ENCODE peak calls at places on chromosomes 13 and 19, in seven cellular contexts. D, C, B, O, W, T and X are unnamed samples.
A peak's percentile ranks its signal among the peaks of the same experiment; 100 is the strongest.

GRCh38 chr19:47352095-47352494 is 3.0 kb downstream of the DHX34 start:
- DNase-seq in O (no peak), W (no peak), T (no peak), C (no peak), B (no peak), D (no peak), X (no peak)

GRCh38 chr13:101424381-101425155 is 8.3 kb upstream of the NALCN start:
- DNase-seq in B (peak; percentile 4), C (peak; percentile 57), T (no peak), W (no peak), D (no peak), O (no peak), X (no peak)

GRCh38 chr13:45299194-45299593 is 41.8 kb downstream of the TPT1 start:
- DNase-seq in D (no peak), O (no peak), C (peak; percentile 45), B (no peak), W (no peak), T (no peak), X (no peak)

GRCh38 chr13:113729329-113730019 is 29.6 kb upstream of the TMEM255B start:
- DNase-seq in T (no peak), B (no peak), C (no peak), D (no peak), O (peak; percentile 18), W (no peak), X (no peak)

GRCh38 chr13:48144413-48145035 is 49.6 kb upstream of the MED4 start:
- DNase-seq in B (no peak), W (no peak), T (no peak), O (no peak), C (peak; percentile 45), D (peak; percentile 67), X (no peak)

GRCh38 chr19:33396701-33397535 is 23.4 kb downstream of the CEBPG start:
- DNase-seq in O (no peak), D (no peak), B (no peak), T (no peak), W (no peak), C (no peak), X (peak; percentile 77)

GRCh38 chr19:18433735-18434398 is 4.1 kb downstream of the ISYNA1 start:
- DNase-seq in D (no peak), C (no peak), W (no peak), T (no peak), B (no peak), O (peak; percentile 65), X (peak; percentile 87)

GRCh38 chr13:29587645-29588044 is 7.8 kb downstream of the SLC7A1 start:
- DNase-seq in O (no peak), C (peak; percentile 24), T (no peak), D (no peak), W (no peak), B (no peak), X (no peak)

GRCh38 chr13:99028890-99029289 is 51.0 kb upstream of the DOCK9 start:
- DNase-seq in B (no peak), W (no peak), O (peak; percentile 82), D (no peak), T (no peak), C (no peak), X (peak; percentile 85)

GRCh38 chr13:100175078-100175802 is 86.3 kb downstream of the PCCA start:
- DNase-seq in D (no peak), W (no peak), T (no peak), B (no peak), O (no peak), C (no peak), X (no peak)

GRCh38 chr13:113667771-113668490 is 912 bp downstream of the GRK1 start:
- DNase-seq in B (no peak), D (no peak), T (no peak), O (peak; percentile 19), W (no peak), C (no peak), X (peak; percentile 38)

GRCh38 chr19:38213911-38214625 is 10.0 kb downstream of the DPF1 start:
- DNase-seq in B (no peak), T (no peak), O (no peak), D (no peak), W (no peak), C (peak; percentile 61), X (no peak)

GRCh38 chr19:35261356-35262100 is 7.2 kb upstream of the USF2 start:
- DNase-seq in D (peak; percentile 50), O (peak; percentile 4), T (no peak), C (no peak), B (no peak), W (no peak), X (peak; percentile 42)

GRCh38 chr19:2332341-2333026 is 4.0 kb downstream of the SPPL2B start:
- DNase-seq in W (no peak), D (no peak), T (no peak), B (no peak), C (no peak), O (no peak), X (no peak)

GRCh38 chr13:75135325-75135825 is 346.6 kb downstream of the TBC1D4 start:
- DNase-seq in T (no peak), D (no peak), B (peak; percentile 81), W (no peak), O (no peak), C (peak; percentile 93), X (no peak)

GRCh38 chr19:4737955-4738580 is 14.4 kb upstream of the DPP9 start:
- DNase-seq in W (no peak), T (no peak), C (no peak), O (no peak), B (no peak), D (no peak), X (no peak)

GRCh38 chr19:27929399-27929798 is 1283.6 kb downstream of the UQCRFS1 start:
- DNase-seq in C (no peak), D (no peak), T (no peak), B (no peak), O (peak; percentile 50), W (no peak), X (no peak)

GRCh38 chr13:72782717-72783116 is 784 bp downstream of the PIBF1 start:
- DNase-seq in C (peak; percentile 10), W (no peak), O (no peak), T (no peak), B (no peak), D (no peak), X (no peak)

GRCh38 chr19:13866463-13867046 is 10.4 kb upstream of the NANOS3 start:
- DNase-seq in C (no peak), O (no peak), W (no peak), D (no peak), T (no peak), B (no peak), X (no peak)

DNA sequence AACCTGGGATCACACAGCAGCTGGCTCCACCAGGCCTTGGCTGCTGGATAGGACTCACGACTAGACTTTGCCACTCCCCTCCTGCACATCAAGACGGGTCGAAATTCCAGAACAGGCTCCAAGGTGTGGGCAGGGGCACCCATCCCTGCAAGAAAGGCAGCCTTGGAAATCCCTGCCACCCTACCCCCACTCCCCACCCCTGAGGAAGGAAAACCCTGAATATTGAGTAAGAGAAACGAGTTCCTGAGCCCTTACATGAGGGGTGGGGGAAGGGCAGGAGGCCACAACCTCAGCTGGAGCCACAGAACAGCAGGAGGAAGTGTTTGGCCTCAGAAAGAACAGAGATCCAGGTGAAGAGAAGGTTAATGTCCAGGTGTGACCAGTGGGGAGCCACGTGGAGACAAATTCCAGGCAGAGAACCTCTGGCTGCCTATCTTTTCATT is 20.1 kb downstream of the DEDD2 start:
- DNase-seq in W (no peak), D (no peak), O (no peak), C (no peak), B (no peak), T (no peak), X (peak; percentile 66)
- H3K4me3 ChIP-seq in W (no peak overlapping the region), D (no peak overlapping the region), O (no peak overlapping the region), C (no peak overlapping the region), B (no peak overlapping the region), T (no peak overlapping the region), X (no peak overlapping the region)

GRCh38 chr13:95100525-95101121 is 200.6 kb downstream of the ABCC4 start:
- DNase-seq in W (no peak), B (no peak), T (no peak), O (no peak), C (peak; percentile 77), D (no peak), X (no peak)
- H3K27ac ChIP-seq in W (peak overlapping the region; percentile 29), B (peak overlapping the region; percentile 55), T (no peak overlapping the region), O (no peak overlapping the region), C (no peak overlapping the region), D (no peak overlapping the region), X (peak overlapping the region; percentile 89)

GRCh38 chr13:95253033-95253432 is 48.2 kb downstream of the ABCC4 start:
- DNase-seq in W (no peak), D (no peak), C (no peak), O (no peak), T (no peak), B (no peak), X (no peak)

GRCh38 chr13:95247857-95248256 is 53.4 kb downstream of the ABCC4 start:
- DNase-seq in D (no peak), T (no peak), C (no peak), W (no peak), B (no peak), O (no peak), X (no peak)

GRCh38 chr13:95248953-95249352 is 52.3 kb downstream of the ABCC4 start:
- DNase-seq in C (no peak), T (no peak), O (no peak), W (no peak), D (no peak), B (no peak), X (no peak)

GRCh38 chr13:95251641-95252040 is 49.6 kb downstream of the ABCC4 start:
- DNase-seq in O (peak; percentile 47), W (no peak), D (no peak), B (no peak), C (no peak), T (no peak), X (no peak)

DNA sequence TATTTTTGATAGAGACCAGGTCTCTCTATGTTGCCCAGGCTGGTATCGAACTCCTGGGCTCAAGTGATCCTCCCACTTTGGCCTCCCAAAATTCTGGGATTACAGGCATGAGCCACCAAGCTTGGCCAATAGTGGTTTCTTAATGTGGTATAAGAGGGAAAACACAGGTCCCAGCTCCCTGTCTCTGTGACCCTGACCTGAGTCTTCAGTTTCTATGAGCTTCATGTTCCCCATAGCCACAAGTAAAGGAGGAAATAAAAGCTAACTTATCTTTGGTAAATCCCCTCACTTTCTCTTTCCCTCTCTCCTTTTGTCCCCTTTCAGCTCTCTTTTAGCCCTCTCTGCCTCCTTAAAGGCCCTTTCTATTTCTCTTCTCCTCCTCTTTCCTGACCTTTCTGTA is 50.3 kb downstream of the ABCC4 start:
- DNase-seq in B (no peak), O (no peak), T (no peak), C (no peak), D (no peak), W (no peak), X (no peak)
- H3K4me3 ChIP-seq in B (no peak overlapping the region), O (no peak overlapping the region), T (no peak overlapping the region), C (no peak overlapping the region), D (no peak overlapping the region), W (no peak overlapping the region), X (no peak overlapping the region)

DNA sequence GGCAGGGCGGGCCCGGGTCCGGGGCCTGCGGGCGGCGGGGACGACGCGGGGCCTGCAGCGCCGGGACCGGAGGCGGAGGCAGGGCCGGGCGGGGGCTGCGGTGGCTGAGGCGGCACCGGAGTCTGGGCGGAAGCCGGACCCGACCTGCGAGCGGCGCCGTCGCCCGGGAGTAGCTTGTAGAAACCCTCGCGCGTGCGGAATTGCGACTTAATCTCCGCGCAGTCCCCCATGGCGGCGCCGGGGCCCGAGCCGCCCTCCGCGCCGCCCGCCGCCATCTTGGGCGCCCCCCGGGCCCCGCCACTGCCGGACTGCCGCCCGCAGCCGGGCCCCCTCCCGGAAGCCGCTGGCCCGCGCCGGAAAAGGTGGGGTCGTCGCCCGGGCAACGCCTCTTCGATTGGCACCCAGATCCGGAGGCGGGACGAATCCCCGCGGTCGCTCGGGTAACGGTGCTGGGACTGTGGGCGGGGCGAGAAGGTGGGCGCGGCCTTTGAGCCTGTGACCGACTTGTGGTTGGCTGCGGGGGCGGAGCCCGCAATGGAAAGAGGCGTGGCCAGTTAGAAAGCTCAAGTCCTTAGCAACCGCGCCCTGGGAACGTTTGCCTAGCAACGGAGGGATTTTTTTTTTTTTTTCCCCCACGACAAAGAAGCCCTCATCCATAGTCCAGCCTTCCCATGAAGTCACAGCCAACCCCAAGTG is at the start of gene DMWD:
- DNase-seq in B (peak; percentile 98), D (peak; percentile 99), T (peak; percentile 100), W (peak; percentile 98), O (peak; percentile 99), C (peak; percentile 98), X (peak; percentile 100)
- H3K27ac ChIP-seq in B (no peak within 1 kb of the TSS), D (peak within 1 kb of the TSS; percentile 72), T (peak within 1 kb of the TSS; percentile 88), W (peak within 1 kb of the TSS; percentile 84), O (peak within 1 kb of the TSS; percentile 86), C (peak within 1 kb of the TSS; percentile 84), X (peak within 1 kb of the TSS; percentile 7)